ENCODE peak calls at places on chromosomes 16 and 17, in eight cellular contexts. One of them, this sample, is unnamed.
A peak's percentile ranks its signal among the peaks of the same experiment; 100 is the strongest.

GRCh38 chr16:19690196-19690595 is 27.8 kb downstream of the KNOP1 start:
- DNase-seq in Right ventricle myocardium inferior: no peak
- DNase-seq in lower leg skin: no peak
- DNase-seq in AG08395: no peak
- DNase-seq in nucleus accumbens: no peak
- DNase-seq in HFFc6: no peak
- DNase-seq in NCI-H345: no peak
- DNase-seq in T-cell: no peak
- DNase-seq in this sample: no peak

GRCh38 chr17:60832206-60832605 is 154.6 kb downstream of the BCAS3 start:
- DNase-seq in Right ventricle myocardium inferior: no peak
- DNase-seq in lower leg skin: no peak
- DNase-seq in AG08395: peak; percentile 2
- DNase-seq in nucleus accumbens: no peak
- DNase-seq in HFFc6: no peak
- DNase-seq in NCI-H345: no peak
- DNase-seq in T-cell: no peak
- DNase-seq in this sample: peak; percentile 18

GRCh38 chr17:1323336-1323735 is 43.9 kb downstream of the TRARG1 start:
- DNase-seq in Right ventricle myocardium inferior: no peak
- DNase-seq in lower leg skin: no peak
- DNase-seq in AG08395: no peak
- DNase-seq in nucleus accumbens: no peak
- DNase-seq in HFFc6: no peak
- DNase-seq in NCI-H345: no peak
- DNase-seq in T-cell: no peak
- DNase-seq in this sample: no peak

GRCh38 chr16:30535777-30536190 is 1.1 kb upstream of the ZNF747 start:
- DNase-seq in Right ventricle myocardium inferior: peak; percentile 79
- DNase-seq in lower leg skin: peak; percentile 73
- DNase-seq in AG08395: peak; percentile 81
- DNase-seq in nucleus accumbens: peak; percentile 9
- DNase-seq in HFFc6: peak; percentile 64
- DNase-seq in NCI-H345: peak; percentile 75
- DNase-seq in T-cell: peak; percentile 42
- DNase-seq in this sample: peak; percentile 75

GRCh38 chr17:10243905-10244844 is 45.8 kb upstream of the GAS7 start:
- DNase-seq in Right ventricle myocardium inferior: no peak
- DNase-seq in lower leg skin: peak; percentile 24
- DNase-seq in AG08395: peak; percentile 81
- DNase-seq in nucleus accumbens: no peak
- DNase-seq in HFFc6: peak; percentile 70
- DNase-seq in NCI-H345: no peak
- DNase-seq in T-cell: no peak
- DNase-seq in this sample: no peak

GRCh38 chr17:7403902-7404736 is at the start of gene TMEM256:
- DNase-seq in Right ventricle myocardium inferior: peak; percentile 99
- DNase-seq in lower leg skin: peak; percentile 99
- DNase-seq in AG08395: peak; percentile 98
- DNase-seq in nucleus accumbens: peak; percentile 99
- DNase-seq in HFFc6: peak; percentile 99
- DNase-seq in NCI-H345: peak; percentile 98
- DNase-seq in T-cell: peak; percentile 96
- DNase-seq in this sample: peak; percentile 98

GRCh38 chr16:89141884-89142267 is 29.7 kb upstream of the CDH15 start:
- DNase-seq in Right ventricle myocardium inferior: peak; percentile 44
- DNase-seq in lower leg skin: no peak
- DNase-seq in AG08395: no peak
- DNase-seq in nucleus accumbens: no peak
- DNase-seq in HFFc6: no peak
- DNase-seq in NCI-H345: no peak
- DNase-seq in T-cell: no peak
- DNase-seq in this sample: no peak

GRCh38 chr16:69276143-69277115 is 34.7 kb upstream of the VPS4A start:
- DNase-seq in Right ventricle myocardium inferior: peak; percentile 73
- DNase-seq in lower leg skin: peak; percentile 66
- DNase-seq in AG08395: peak; percentile 96
- DNase-seq in nucleus accumbens: no peak
- DNase-seq in HFFc6: peak; percentile 93
- DNase-seq in NCI-H345: no peak
- DNase-seq in T-cell: no peak
- DNase-seq in this sample: no peak

GRCh38 chr16:71626018-71626857 is at the start of gene MARVELD3:
- DNase-seq in Right ventricle myocardium inferior: no peak
- DNase-seq in lower leg skin: peak; percentile 58
- DNase-seq in AG08395: no peak
- DNase-seq in nucleus accumbens: no peak
- DNase-seq in HFFc6: no peak
- DNase-seq in NCI-H345: peak; percentile 64
- DNase-seq in T-cell: peak; percentile 34
- DNase-seq in this sample: peak; percentile 60

GRCh38 chr16:70775399-70775798 is 25.6 kb downstream of the VAC14 start:
- DNase-seq in Right ventricle myocardium inferior: no peak
- DNase-seq in lower leg skin: no peak
- DNase-seq in AG08395: no peak
- DNase-seq in nucleus accumbens: no peak
- DNase-seq in HFFc6: no peak
- DNase-seq in NCI-H345: no peak
- DNase-seq in T-cell: no peak
- DNase-seq in this sample: no peak

GRCh38 chr17:79905832-79906231 is 66.6 kb upstream of the CBX4 start:
- DNase-seq in Right ventricle myocardium inferior: no peak
- DNase-seq in lower leg skin: no peak
- DNase-seq in AG08395: no peak
- DNase-seq in nucleus accumbens: no peak
- DNase-seq in HFFc6: no peak
- DNase-seq in NCI-H345: peak; percentile 31
- DNase-seq in T-cell: no peak
- DNase-seq in this sample: no peak

GRCh38 chr17:66494023-66494803 is 191.8 kb downstream of the PRKCA start:
- DNase-seq in Right ventricle myocardium inferior: no peak
- DNase-seq in lower leg skin: no peak
- DNase-seq in AG08395: peak; percentile 90
- DNase-seq in nucleus accumbens: no peak
- DNase-seq in HFFc6: peak; percentile 89
- DNase-seq in NCI-H345: no peak
- DNase-seq in T-cell: no peak
- DNase-seq in this sample: no peak

GRCh38 chr17:67503184-67503583 is 126.1 kb downstream of the PITPNC1 start:
- DNase-seq in Right ventricle myocardium inferior: no peak
- DNase-seq in lower leg skin: no peak
- DNase-seq in AG08395: peak; percentile 8
- DNase-seq in nucleus accumbens: no peak
- DNase-seq in HFFc6: peak; percentile 30
- DNase-seq in NCI-H345: no peak
- DNase-seq in T-cell: no peak
- DNase-seq in this sample: no peak

GRCh38 chr17:80575057-80575875 is 30.6 kb downstream of the RPTOR start:
- DNase-seq in Right ventricle myocardium inferior: peak; percentile 92
- DNase-seq in lower leg skin: peak; percentile 61
- DNase-seq in AG08395: peak; percentile 89
- DNase-seq in nucleus accumbens: peak; percentile 17
- DNase-seq in HFFc6: peak; percentile 69
- DNase-seq in NCI-H345: peak; percentile 91
- DNase-seq in T-cell: peak; percentile 91
- DNase-seq in this sample: peak; percentile 92

GRCh38 chr16:50210266-50211038 is 55.9 kb upstream of the ADCY7 start:
- DNase-seq in Right ventricle myocardium inferior: peak; percentile 89
- DNase-seq in lower leg skin: peak; percentile 51
- DNase-seq in AG08395: peak; percentile 87
- DNase-seq in nucleus accumbens: peak; percentile 41
- DNase-seq in HFFc6: peak; percentile 93
- DNase-seq in NCI-H345: peak; percentile 44
- DNase-seq in T-cell: peak; percentile 71
- DNase-seq in this sample: peak; percentile 18

GRCh38 chr16:83441523-83441922 is 366.3 kb upstream of the HSBP1 start:
- DNase-seq in Right ventricle myocardium inferior: no peak
- DNase-seq in lower leg skin: no peak
- DNase-seq in AG08395: peak; percentile 30
- DNase-seq in nucleus accumbens: no peak
- DNase-seq in HFFc6: no peak
- DNase-seq in NCI-H345: no peak
- DNase-seq in T-cell: no peak
- DNase-seq in this sample: no peak

GRCh38 chr17:82167028-82167427 is 45.6 kb downstream of the CCDC57 start:
- DNase-seq in Right ventricle myocardium inferior: no peak
- DNase-seq in lower leg skin: no peak
- DNase-seq in AG08395: no peak
- DNase-seq in nucleus accumbens: no peak
- DNase-seq in HFFc6: no peak
- DNase-seq in NCI-H345: no peak
- DNase-seq in T-cell: no peak
- DNase-seq in this sample: no peak

GRCh38 chr17:59331929-59332889 is 754 bp downstream of the YPEL2 start:
- DNase-seq in Right ventricle myocardium inferior: peak; percentile 86
- DNase-seq in lower leg skin: peak; percentile 50
- DNase-seq in AG08395: peak; percentile 45
- DNase-seq in nucleus accumbens: no peak
- DNase-seq in HFFc6: no peak
- DNase-seq in NCI-H345: peak; percentile 7
- DNase-seq in T-cell: peak; percentile 13
- DNase-seq in this sample: no peak

GRCh38 chr17:77909236-77909635 is 49.3 kb upstream of the TNRC6C start:
- DNase-seq in Right ventricle myocardium inferior: peak; percentile 69
- DNase-seq in lower leg skin: no peak
- DNase-seq in AG08395: no peak
- DNase-seq in nucleus accumbens: no peak
- DNase-seq in HFFc6: no peak
- DNase-seq in NCI-H345: no peak
- DNase-seq in T-cell: no peak
- DNase-seq in this sample: no peak

GRCh38 chr17:14091367-14091766 is 22.1 kb downstream of the COX10 start:
- DNase-seq in Right ventricle myocardium inferior: no peak
- DNase-seq in lower leg skin: no peak
- DNase-seq in AG08395: no peak
- DNase-seq in nucleus accumbens: no peak
- DNase-seq in HFFc6: peak; percentile 51
- DNase-seq in NCI-H345: no peak
- DNase-seq in T-cell: no peak
- DNase-seq in this sample: no peak

GRCh38 chr17:80649672-80650338 is 105.2 kb downstream of the RPTOR start:
- DNase-seq in Right ventricle myocardium inferior: no peak
- DNase-seq in lower leg skin: peak; percentile 45
- DNase-seq in AG08395: peak; percentile 90
- DNase-seq in nucleus accumbens: no peak
- DNase-seq in HFFc6: peak; percentile 73
- DNase-seq in NCI-H345: peak; percentile 39
- DNase-seq in T-cell: peak; percentile 36
- DNase-seq in this sample: peak; percentile 4

GRCh38 chr17:67376509-67376891 is 581 bp upstream of the PITPNC1 start:
- DNase-seq in Right ventricle myocardium inferior: no peak
- DNase-seq in lower leg skin: no peak
- DNase-seq in AG08395: peak; percentile 65
- DNase-seq in nucleus accumbens: no peak
- DNase-seq in HFFc6: peak; percentile 44
- DNase-seq in NCI-H345: peak; percentile 20
- DNase-seq in T-cell: no peak
- DNase-seq in this sample: no peak

GRCh38 chr17:35709874-35710273 is 21.6 kb upstream of the RASL10B start:
- DNase-seq in Right ventricle myocardium inferior: no peak
- DNase-seq in lower leg skin: no peak
- DNase-seq in AG08395: no peak
- DNase-seq in nucleus accumbens: no peak
- DNase-seq in HFFc6: no peak
- DNase-seq in NCI-H345: no peak
- DNase-seq in T-cell: no peak
- DNase-seq in this sample: no peak

GRCh38 chr16:86018487-86018886 is 119.5 kb downstream of the IRF8 start:
- DNase-seq in Right ventricle myocardium inferior: no peak
- DNase-seq in lower leg skin: peak; percentile 41
- DNase-seq in AG08395: no peak
- DNase-seq in nucleus accumbens: no peak
- DNase-seq in HFFc6: peak; percentile 17
- DNase-seq in NCI-H345: no peak
- DNase-seq in T-cell: no peak
- DNase-seq in this sample: peak; percentile 1

GRCh38 chr17:72118588-72119279 is 2.1 kb upstream of the SOX9 start:
- DNase-seq in Right ventricle myocardium inferior: peak; percentile 72
- DNase-seq in lower leg skin: peak; percentile 71
- DNase-seq in AG08395: peak; percentile 69
- DNase-seq in nucleus accumbens: peak; percentile 69
- DNase-seq in HFFc6: peak; percentile 66
- DNase-seq in NCI-H345: peak; percentile 74
- DNase-seq in T-cell: no peak
- DNase-seq in this sample: peak; percentile 76

GRCh38 chr17:29214215-29215146 is 32.2 kb upstream of the CRYBA1 start:
- DNase-seq in Right ventricle myocardium inferior: no peak
- DNase-seq in lower leg skin: peak; percentile 40
- DNase-seq in AG08395: no peak
- DNase-seq in nucleus accumbens: no peak
- DNase-seq in HFFc6: no peak
- DNase-seq in NCI-H345: no peak
- DNase-seq in T-cell: no peak
- DNase-seq in this sample: no peak

GRCh38 chr17:14784997-14785696 is 480.0 kb downstream of the PMP22 start:
- DNase-seq in Right ventricle myocardium inferior: peak; percentile 60
- DNase-seq in lower leg skin: no peak
- DNase-seq in AG08395: no peak
- DNase-seq in nucleus accumbens: no peak
- DNase-seq in HFFc6: no peak
- DNase-seq in NCI-H345: no peak
- DNase-seq in T-cell: peak; percentile 38
- DNase-seq in this sample: no peak

GRCh38 chr17:15350777-15351486 is 9.5 kb upstream of the TEKT3 start:
- DNase-seq in Right ventricle myocardium inferior: no peak
- DNase-seq in lower leg skin: peak; percentile 52
- DNase-seq in AG08395: no peak
- DNase-seq in nucleus accumbens: no peak
- DNase-seq in HFFc6: no peak
- DNase-seq in NCI-H345: no peak
- DNase-seq in T-cell: no peak
- DNase-seq in this sample: no peak

GRCh38 chr16:414395-415169 is 10.9 kb upstream of the RAB11FIP3 start:
- DNase-seq in Right ventricle myocardium inferior: peak; percentile 46
- DNase-seq in lower leg skin: no peak
- DNase-seq in AG08395: peak; percentile 25
- DNase-seq in nucleus accumbens: no peak
- DNase-seq in HFFc6: no peak
- DNase-seq in NCI-H345: no peak
- DNase-seq in T-cell: no peak
- DNase-seq in this sample: no peak

GRCh38 chr17:41307647-41308046 is 1.5 kb downstream of the KRTAP16-1 start:
- DNase-seq in Right ventricle myocardium inferior: peak; percentile 88
- DNase-seq in lower leg skin: no peak
- DNase-seq in AG08395: peak; percentile 24
- DNase-seq in nucleus accumbens: no peak
- DNase-seq in HFFc6: no peak
- DNase-seq in NCI-H345: no peak
- DNase-seq in T-cell: no peak
- DNase-seq in this sample: no peak

GRCh38 chr16:85316944-85317343 is 204.7 kb upstream of the CIBAR2 start:
- DNase-seq in Right ventricle myocardium inferior: no peak
- DNase-seq in lower leg skin: no peak
- DNase-seq in AG08395: no peak
- DNase-seq in nucleus accumbens: no peak
- DNase-seq in HFFc6: no peak
- DNase-seq in NCI-H345: no peak
- DNase-seq in T-cell: no peak
- DNase-seq in this sample: no peak

GRCh38 chr17:38715216-38715943 is 10.3 kb downstream of the MLLT6 start:
- DNase-seq in Right ventricle myocardium inferior: no peak
- DNase-seq in lower leg skin: no peak
- DNase-seq in AG08395: no peak
- DNase-seq in nucleus accumbens: no peak
- DNase-seq in HFFc6: no peak
- DNase-seq in NCI-H345: no peak
- DNase-seq in T-cell: no peak
- DNase-seq in this sample: no peak

GRCh38 chr17:19646788-19647696 is 1.5 kb upstream of the ALDH3A2 start:
- DNase-seq in Right ventricle myocardium inferior: no peak
- DNase-seq in lower leg skin: no peak
- DNase-seq in AG08395: no peak
- DNase-seq in nucleus accumbens: no peak
- DNase-seq in HFFc6: no peak
- DNase-seq in NCI-H345: peak; percentile 34
- DNase-seq in T-cell: no peak
- DNase-seq in this sample: peak; percentile 84

GRCh38 chr16:8571061-8571596 is 19.2 kb downstream of the TMEM114 start:
- DNase-seq in Right ventricle myocardium inferior: no peak
- DNase-seq in lower leg skin: no peak
- DNase-seq in AG08395: peak; percentile 54
- DNase-seq in nucleus accumbens: no peak
- DNase-seq in HFFc6: peak; percentile 65
- DNase-seq in NCI-H345: peak; percentile 25
- DNase-seq in T-cell: no peak
- DNase-seq in this sample: no peak

This sample was measured in NCI-H1417.